ENCODE peak calls at places on chromosomes 11 and 22, in four cellular contexts. R is hepatocyte, I is sigmoid colon, D is nephron progenitor cell. K is an unnamed sample.

GRCh38 chr11:88338223-88338661 is 706 bp upstream of the CTSC start:
- DNase-seq in D (peak), R (peak), I (peak), K (no peak)

GRCh38 chr11:128482092-128482491 is 105.3 kb downstream of the ETS1 start:
- DNase-seq in I (no peak), R (no peak), D (no peak), K (no peak)

GRCh38 chr11:75968021-75968685 is 153.1 kb downstream of the UVRAG start:
- DNase-seq in R (no peak), D (no peak), I (no peak), K (no peak)

GRCh38 chr22:20117656-20118571 is 888 bp upstream of the TRMT2A start:
- DNase-seq in I (no peak), R (peak), D (peak), K (no peak)

GRCh38 chr11:1053121-1053901 is 16.8 kb upstream of the MUC6 start:
- DNase-seq in R (no peak), D (peak), I (peak), K (no peak)

GRCh38 chr11:23320131-23320530 is 459.9 kb upstream of the CCDC179 start:
- DNase-seq in D (no peak), R (no peak), I (no peak), K (no peak)

GRCh38 chr22:49152146-49152929 is 675.3 kb downstream of the BRD1 start:
- DNase-seq in I (no peak), R (no peak), D (peak), K (no peak)

GRCh38 chr11:7116370-7116769 is 27.6 kb downstream of the RBMXL2 start:
- DNase-seq in R (no peak), D (no peak), I (no peak), K (no peak)

GRCh38 chr11:119453881-119454280 is 30.9 kb upstream of the THY1 start:
- DNase-seq in R (no peak), I (no peak), D (no peak), K (no peak)

GRCh38 chr22:45452565-45453449 is 39.3 kb downstream of the RIBC2 start:
- DNase-seq in D (no peak), R (no peak), I (no peak), K (no peak)

GRCh38 chr11:58919561-58919960 is 19.7 kb upstream of the GLYATL1 start:
- DNase-seq in R (no peak), I (no peak), D (no peak), K (no peak)

GRCh38 chr11:108853864-108854263 is 189.0 kb downstream of the DDX10 start:
- DNase-seq in D (no peak), R (no peak), I (no peak), K (no peak)

GRCh38 chr22:37195921-37196320 is 7.9 kb upstream of the C1QTNF6 start:
- DNase-seq in D (no peak), I (no peak), R (no peak), K (no peak)

GRCh38 chr11:72764503-72764902 is 12.3 kb upstream of the ARAP1 start:
- DNase-seq in D (no peak), R (peak), I (no peak), K (no peak)

GRCh38 chr11:128789497-128790080 is 77.5 kb downstream of the KCNJ1 start:
- DNase-seq in D (no peak), I (no peak), R (no peak), K (no peak)

GRCh38 chr11:39641749-39642148 is 1817.7 kb downstream of the LRRC4C start:
- DNase-seq in R (no peak), I (no peak), D (no peak), K (no peak)

GRCh38 chr11:125874556-125875124 is 12.8 kb upstream of the HYLS1 start:
- DNase-seq in R (peak), D (peak), I (peak), K (no peak)

GRCh38 chr11:111814567-111814966 is 48.4 kb upstream of the PPP2R1B start:
- DNase-seq in I (no peak), R (no peak), D (no peak), K (no peak)

GRCh38 chr11:68855205-68855978 is 13.7 kb upstream of the CPT1A start:
- DNase-seq in D (peak), R (peak), I (no peak), K (no peak)

GRCh38 chr11:2142762-2143202 is 3.6 kb upstream of the IGF2 start:
- DNase-seq in I (no peak), R (no peak), D (no peak), K (no peak)

GRCh38 chr11:45811571-45812290 is 6.8 kb downstream of the SLC35C1 start:
- DNase-seq in I (peak), R (no peak), D (no peak), K (no peak)

GRCh38 chr11:134509381-134510068 is 97.5 kb upstream of the B3GAT1 start:
- DNase-seq in I (no peak), R (no peak), D (no peak), K (no peak)

GRCh38 chr22:39223091-39223710 is 21.6 kb downstream of the PDGFB start:
- DNase-seq in R (no peak), I (no peak), D (no peak), K (no peak)

GRCh38 chr22:46053563-46054090 is 76.7 kb upstream of the WNT7B start:
- DNase-seq in R (no peak), I (peak), D (no peak), K (no peak)

GRCh38 chr22:31905356-31905755 is 39.0 kb upstream of the YWHAH start:
- DNase-seq in I (no peak), D (no peak), R (no peak), K (no peak)

GRCh38 chr11:120180571-120181445 is 30.0 kb upstream of the OAF start:
- DNase-seq in D (no peak), I (peak), R (peak), K (peak)

GRCh38 chr11:114195981-114196731 is 100.0 kb upstream of the NNMT start:
- DNase-seq in R (peak), I (no peak), D (no peak), K (no peak)

GRCh38 chr22:38213319-38214247 is 11.8 kb downstream of the MAFF start:
- DNase-seq in I (no peak), R (no peak), D (no peak), K (no peak)

GRCh38 chr22:38215156-38216038 is 13.6 kb downstream of the MAFF start:
- DNase-seq in R (no peak), I (no peak), D (no peak), K (no peak)

GRCh38 chr22:38212442-38212841 is 10.6 kb downstream of the MAFF start:
- DNase-seq in I (no peak), R (no peak), D (no peak), K (no peak)

GRCh38 chr22:38211556-38211955 is 9.8 kb downstream of the MAFF start:
- DNase-seq in I (no peak), D (no peak), R (no peak), K (no peak)

DNA sequence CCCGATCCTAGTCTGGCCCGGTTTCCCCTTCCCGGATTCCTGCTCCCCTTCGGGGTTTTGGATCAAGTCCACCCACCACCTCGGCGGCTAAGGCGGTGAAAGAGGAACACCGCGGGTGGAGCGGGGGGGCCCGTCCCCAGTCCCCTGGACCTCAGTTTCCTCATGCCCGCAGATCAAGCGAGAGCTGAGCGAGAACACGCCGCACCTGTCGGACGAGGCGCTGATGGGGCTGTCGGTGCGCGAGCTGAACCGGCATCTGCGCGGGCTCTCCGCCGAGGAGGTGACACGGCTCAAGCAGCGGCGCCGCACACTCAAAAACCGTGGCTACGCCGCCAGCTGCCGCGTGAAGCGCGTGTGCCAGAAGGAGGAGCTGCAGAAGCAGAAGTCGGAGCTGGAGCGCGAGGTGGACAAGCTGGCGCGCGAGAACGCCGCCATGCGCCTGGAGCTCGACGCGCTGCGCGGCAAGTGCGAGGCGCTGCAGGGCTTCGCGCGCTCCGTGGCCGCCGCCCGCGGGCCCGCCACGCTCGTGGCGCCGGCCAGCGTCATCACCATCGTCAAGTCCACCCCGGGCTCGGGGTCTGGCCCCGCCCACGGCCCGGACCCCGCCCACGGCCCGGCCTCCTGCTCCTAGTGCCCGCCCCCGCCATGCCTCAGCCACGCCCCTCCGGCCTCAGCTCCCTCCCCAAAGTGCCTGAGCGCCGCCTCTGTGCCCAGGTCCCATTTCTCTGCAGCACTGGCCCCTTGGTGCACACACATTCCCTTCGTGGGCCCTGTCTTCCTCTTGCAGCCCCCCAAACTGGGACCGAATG is 12.7 kb downstream of the MAFF start:
- DNase-seq in D (peak), I (peak), R (peak), K (no peak)
- TF ChIP-seq CTCF in D (no peak), I (no peak), R (peak), K (no peak)

GRCh38 chr11:123034587-123034986 is 27.3 kb downstream of the HSPA8 start:
- DNase-seq in D (no peak), I (no peak), R (no peak), K (no peak)

GRCh38 chr11:123030517-123030916 is 31.4 kb downstream of the HSPA8 start:
- DNase-seq in R (no peak), D (no peak), I (no peak), K (no peak)

GRCh38 chr11:123035831-123036230 is 26.1 kb downstream of the HSPA8 start:
- DNase-seq in I (no peak), R (no peak), D (no peak), K (no peak)

GRCh38 chr11:123033895-123034294 is 28.0 kb downstream of the HSPA8 start:
- DNase-seq in I (no peak), D (no peak), R (no peak), K (no peak)
- TF ChIP-seq CTCF in I (no peak), D (no peak), R (no peak), K (no peak)

GRCh38 chr11:57615308-57615707 is 17.8 kb downstream of the SERPING1 start:
- DNase-seq in I (no peak), D (no peak), R (no peak), K (no peak)

GRCh38 chr11:57622263-57622662 is 24.8 kb downstream of the SERPING1 start:
- DNase-seq in D (peak), I (no peak), R (no peak), K (no peak)

GRCh38 chr11:57618438-57618837 is 21.0 kb downstream of the SERPING1 start:
- DNase-seq in I (no peak), R (no peak), D (no peak), K (no peak)

GRCh38 chr11:57616595-57616994 is 19.1 kb downstream of the SERPING1 start:
- DNase-seq in R (no peak), D (no peak), I (no peak), K (no peak)

GRCh38 chr11:57619331-57619730 is 21.8 kb downstream of the SERPING1 start:
- DNase-seq in I (no peak), R (no peak), D (no peak), K (no peak)
- TF ChIP-seq CTCF in I (no peak), R (no peak), D (no peak), K (no peak)

GRCh38 chr22:24106385-24107381 is 74.6 kb upstream of the SUSD2 start:
- DNase-seq in I (no peak), D (no peak), R (no peak), K (no peak)
- TF ChIP-seq CTCF in I (no peak), D (no peak), R (no peak), K (peak)

DNA sequence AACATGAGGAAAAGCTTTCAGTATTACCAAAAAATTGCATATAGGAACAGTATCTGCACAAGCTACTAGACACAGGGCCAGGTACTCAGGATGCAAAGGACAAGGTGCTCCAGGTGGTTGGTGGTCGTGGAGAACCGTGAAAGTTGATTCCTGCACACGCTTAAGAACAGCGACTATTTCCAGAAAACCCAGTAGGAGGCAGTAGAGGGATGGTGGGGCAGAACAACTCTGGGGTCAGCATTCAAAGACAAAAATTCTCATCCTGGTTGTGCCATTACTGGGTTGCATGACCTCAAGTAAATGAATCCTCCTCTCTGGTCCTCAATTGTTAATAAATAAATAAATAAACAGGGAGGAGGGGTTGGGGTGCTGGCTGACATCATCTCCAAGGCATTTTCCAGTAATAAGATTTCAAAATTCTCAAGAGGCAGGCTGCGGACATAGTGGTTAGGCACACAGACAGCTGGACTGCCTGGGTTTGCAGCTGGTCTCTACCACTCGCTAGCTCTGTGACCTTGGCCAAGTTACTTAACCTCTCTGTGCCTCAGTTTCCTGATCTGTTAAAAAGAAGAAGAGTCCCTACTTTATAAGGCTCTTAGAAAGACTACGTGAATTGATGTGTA is 89.6 kb downstream of the ISX start:
- DNase-seq in D (no peak), R (no peak), I (no peak), K (no peak)
- TF ChIP-seq CTCF in D (no peak), R (no peak), I (no peak), K (no peak)

K was measured in coronary artery.